ENCODE peak calls at places on chromosomes 4 and X, in eight cellular contexts. Y is NCI-H2029; Q is HT-29; R is SHP77; P is cardiac muscle cell; O is AG04449; T is stimulated activated CD4-positive, alpha-beta T cell treated with anti-CD3 and anti-CD28 coated beads, Interleukin-12 subunit alpha, Interleukin-12 subunit beta, amount 100 ng/mL, for 4 hours; N is SJSA1. G is an unnamed sample.

GRCh38 chrX:21975827-21976226 is 35.3 kb downstream of the SMS start:
- DNase-seq in Y (no peak), N (no peak), O (no peak), P (peak), R (no peak), Q (no peak), T (no peak), G (no peak)

GRCh38 chr4:9735515-9735914 is 45.9 kb upstream of the DRD5 start:
- DNase-seq in O (no peak), N (no peak), T (no peak), P (no peak), Y (no peak), R (no peak), Q (no peak), G (no peak)

GRCh38 chr4:184722798-184723197 is 11.1 kb downstream of the CENPU start:
- DNase-seq in N (no peak), P (no peak), Y (no peak), T (no peak), O (no peak), Q (peak), R (no peak), G (no peak)

GRCh38 chr4:1300466-1301455 is 11.1 kb downstream of the MAEA start:
- DNase-seq in Y (no peak), N (no peak), T (no peak), R (no peak), O (no peak), P (peak), Q (peak), G (no peak)

GRCh38 chrX:25275159-25275558 is 259.4 kb upstream of the ARX start:
- DNase-seq in O (no peak), P (no peak), Q (no peak), T (no peak), R (no peak), N (no peak), Y (no peak), G (no peak)

GRCh38 chrX:140298946-140299345 is 205.9 kb downstream of the SOX3 start:
- DNase-seq in N (no peak), P (no peak), R (no peak), O (no peak), Y (no peak), T (no peak), Q (no peak), G (no peak)

GRCh38 chr4:175290401-175290800 is 372.2 kb downstream of the ADAM29 start:
- DNase-seq in R (no peak), N (no peak), Q (no peak), O (peak), P (no peak), T (no peak), Y (no peak), G (no peak)

GRCh38 chr4:23234716-23235115 is 542.0 kb downstream of the GBA3 start:
- DNase-seq in Q (no peak), R (no peak), P (peak), N (no peak), T (no peak), Y (no peak), O (no peak), G (no peak)

GRCh38 chrX:103063191-103063845 is 653 bp downstream of the BEX1 start:
- DNase-seq in N (no peak), R (peak), T (no peak), Q (no peak), P (peak), Y (peak), O (no peak), G (peak)

G was measured in NCI-H2107.